ENCODE peak calls at places on chromosomes 16 and 17, in five cellular contexts. One of them, this sample, is unnamed.

GRCh38 chr16:72131036-72131435 is 37.4 kb downstream of the DHX38 start:
- DNase-seq in frontal cortex: no peak
- DNase-seq in A172: no peak
- DNase-seq in GDM1: no peak
- DNase-seq in stimulated activated CD4-positive, alpha-beta T cell treated with anti-CD3 and anti-CD28 coated beads, Interleukin-12 subunit alpha, Interleukin-12 subunit beta, amount 100 ng/mL, for 24 hours: no peak
- DNase-seq in this sample: no peak

GRCh38 chr17:38868968-38869646 is 751 bp upstream of the LASP1 start:
- DNase-seq in stimulated activated CD4-positive, alpha-beta T cell treated with anti-CD3 and anti-CD28 coated beads, Interleukin-12 subunit alpha, Interleukin-12 subunit beta, amount 100 ng/mL, for 24 hours: peak
- DNase-seq in frontal cortex: peak
- DNase-seq in A172: peak
- DNase-seq in GDM1: peak
- DNase-seq in this sample: peak

GRCh38 chr17:8598913-8599312 is 31.6 kb downstream of the MYH10 start:
- DNase-seq in A172: no peak
- DNase-seq in GDM1: no peak
- DNase-seq in frontal cortex: no peak
- DNase-seq in stimulated activated CD4-positive, alpha-beta T cell treated with anti-CD3 and anti-CD28 coated beads, Interleukin-12 subunit alpha, Interleukin-12 subunit beta, amount 100 ng/mL, for 24 hours: no peak
- DNase-seq in this sample: no peak

GRCh38 chr17:63035271-63035670 is 69.2 kb downstream of the TANC2 start:
- DNase-seq in frontal cortex: no peak
- DNase-seq in GDM1: no peak
- DNase-seq in A172: peak
- DNase-seq in stimulated activated CD4-positive, alpha-beta T cell treated with anti-CD3 and anti-CD28 coated beads, Interleukin-12 subunit alpha, Interleukin-12 subunit beta, amount 100 ng/mL, for 24 hours: no peak
- DNase-seq in this sample: no peak

GRCh38 chr17:27376637-27377547 is 79.4 kb upstream of the KSR1 start:
- DNase-seq in GDM1: no peak
- DNase-seq in A172: peak
- DNase-seq in frontal cortex: no peak
- DNase-seq in stimulated activated CD4-positive, alpha-beta T cell treated with anti-CD3 and anti-CD28 coated beads, Interleukin-12 subunit alpha, Interleukin-12 subunit beta, amount 100 ng/mL, for 24 hours: no peak
- DNase-seq in this sample: no peak

GRCh38 chr16:88924834-88925539 is 52.0 kb downstream of the CBFA2T3 start:
- DNase-seq in GDM1: no peak
- DNase-seq in stimulated activated CD4-positive, alpha-beta T cell treated with anti-CD3 and anti-CD28 coated beads, Interleukin-12 subunit alpha, Interleukin-12 subunit beta, amount 100 ng/mL, for 24 hours: no peak
- DNase-seq in frontal cortex: no peak
- DNase-seq in A172: peak
- DNase-seq in this sample: no peak

GRCh38 chr17:28478940-28479615 is 5.6 kb downstream of the SLC13A2 start:
- DNase-seq in A172: no peak
- DNase-seq in GDM1: no peak
- DNase-seq in frontal cortex: no peak
- DNase-seq in stimulated activated CD4-positive, alpha-beta T cell treated with anti-CD3 and anti-CD28 coated beads, Interleukin-12 subunit alpha, Interleukin-12 subunit beta, amount 100 ng/mL, for 24 hours: no peak
- DNase-seq in this sample: no peak

GRCh38 chr16:88303890-88304819 is 78.6 kb upstream of the ZNF469 start:
- DNase-seq in GDM1: no peak
- DNase-seq in frontal cortex: no peak
- DNase-seq in stimulated activated CD4-positive, alpha-beta T cell treated with anti-CD3 and anti-CD28 coated beads, Interleukin-12 subunit alpha, Interleukin-12 subunit beta, amount 100 ng/mL, for 24 hours: no peak
- DNase-seq in A172: peak
- DNase-seq in this sample: no peak

GRCh38 chr16:64590516-64590915 is 531.3 kb downstream of the CDH11 start:
- DNase-seq in stimulated activated CD4-positive, alpha-beta T cell treated with anti-CD3 and anti-CD28 coated beads, Interleukin-12 subunit alpha, Interleukin-12 subunit beta, amount 100 ng/mL, for 24 hours: no peak
- DNase-seq in GDM1: no peak
- DNase-seq in frontal cortex: no peak
- DNase-seq in A172: no peak
- DNase-seq in this sample: no peak

GRCh38 chr17:74607219-74607618 is 15.1 kb upstream of the CD300LD start:
- DNase-seq in A172: no peak
- DNase-seq in frontal cortex: no peak
- DNase-seq in GDM1: no peak
- DNase-seq in stimulated activated CD4-positive, alpha-beta T cell treated with anti-CD3 and anti-CD28 coated beads, Interleukin-12 subunit alpha, Interleukin-12 subunit beta, amount 100 ng/mL, for 24 hours: no peak
- DNase-seq in this sample: no peak

GRCh38 chr16:25679468-25680010 is 12.2 kb upstream of the HS3ST4 start:
- DNase-seq in stimulated activated CD4-positive, alpha-beta T cell treated with anti-CD3 and anti-CD28 coated beads, Interleukin-12 subunit alpha, Interleukin-12 subunit beta, amount 100 ng/mL, for 24 hours: no peak
- DNase-seq in frontal cortex: no peak
- DNase-seq in A172: no peak
- DNase-seq in GDM1: no peak
- DNase-seq in this sample: no peak

GRCh38 chr17:77898521-77899434 is 59.7 kb upstream of the TNRC6C start:
- DNase-seq in A172: no peak
- DNase-seq in frontal cortex: no peak
- DNase-seq in stimulated activated CD4-positive, alpha-beta T cell treated with anti-CD3 and anti-CD28 coated beads, Interleukin-12 subunit alpha, Interleukin-12 subunit beta, amount 100 ng/mL, for 24 hours: no peak
- DNase-seq in GDM1: no peak
- DNase-seq in this sample: no peak

GRCh38 chr17:37392024-37392590 is 14.5 kb downstream of the ACACA start:
- DNase-seq in A172: peak
- DNase-seq in GDM1: no peak
- DNase-seq in frontal cortex: no peak
- DNase-seq in stimulated activated CD4-positive, alpha-beta T cell treated with anti-CD3 and anti-CD28 coated beads, Interleukin-12 subunit alpha, Interleukin-12 subunit beta, amount 100 ng/mL, for 24 hours: no peak
- DNase-seq in this sample: no peak

GRCh38 chr16:77402672-77403071 is 32.2 kb downstream of the ADAMTS18 start:
- DNase-seq in GDM1: no peak
- DNase-seq in A172: no peak
- DNase-seq in frontal cortex: no peak
- DNase-seq in stimulated activated CD4-positive, alpha-beta T cell treated with anti-CD3 and anti-CD28 coated beads, Interleukin-12 subunit alpha, Interleukin-12 subunit beta, amount 100 ng/mL, for 24 hours: no peak
- DNase-seq in this sample: no peak